ENCODE peak calls at places on chromosomes 6 and 20, in six cellular contexts. One of them, this sample, is unnamed.

GRCh38 chr20:9359561-9360308 is 154.7 kb upstream of the LAMP5 start:
- DNase-seq in SHP77 treated with DMSO at 0.1 percent for 48 hours: peak; percentile 8
- DNase-seq in amygdala: no peak
- DNase-seq in EL: peak; percentile 66
- DNase-seq in mesendoderm: peak; percentile 59
- DNase-seq in GM19239: no peak
- DNase-seq in this sample: no peak

GRCh38 chr6:134984821-134985220 is 34.9 kb upstream of the ALDH8A1 start:
- DNase-seq in SHP77 treated with DMSO at 0.1 percent for 48 hours: no peak
- DNase-seq in mesendoderm: no peak
- DNase-seq in GM19239: no peak
- DNase-seq in EL: peak; percentile 12
- DNase-seq in amygdala: no peak
- DNase-seq in this sample: no peak

GRCh38 chr6:140388815-140389214 is 1014.4 kb upstream of the CITED2 start:
- DNase-seq in amygdala: no peak
- DNase-seq in GM19239: no peak
- DNase-seq in EL: no peak
- DNase-seq in SHP77 treated with DMSO at 0.1 percent for 48 hours: no peak
- DNase-seq in mesendoderm: no peak
- DNase-seq in this sample: no peak

GRCh38 chr6:21022343-21023107 is 488.3 kb downstream of the CDKAL1 start:
- DNase-seq in mesendoderm: peak; percentile 93
- DNase-seq in SHP77 treated with DMSO at 0.1 percent for 48 hours: peak; percentile 93
- DNase-seq in GM19239: peak; percentile 17
- DNase-seq in EL: no peak
- DNase-seq in amygdala: no peak
- DNase-seq in this sample: no peak

GRCh38 chr20:53083411-53083810 is 111.3 kb downstream of the TSHZ2 start:
- DNase-seq in mesendoderm: no peak
- DNase-seq in SHP77 treated with DMSO at 0.1 percent for 48 hours: no peak
- DNase-seq in EL: no peak
- DNase-seq in GM19239: no peak
- DNase-seq in amygdala: no peak
- DNase-seq in this sample: no peak

GRCh38 chr20:47281376-47281775 is 75.1 kb downstream of the ZMYND8 start:
- DNase-seq in mesendoderm: no peak
- DNase-seq in EL: no peak
- DNase-seq in GM19239: no peak
- DNase-seq in amygdala: no peak
- DNase-seq in SHP77 treated with DMSO at 0.1 percent for 48 hours: no peak
- DNase-seq in this sample: no peak

GRCh38 chr6:108263371-108263770 is 2.5 kb upstream of the SNX3 start:
- DNase-seq in EL: no peak
- DNase-seq in SHP77 treated with DMSO at 0.1 percent for 48 hours: no peak
- DNase-seq in amygdala: no peak
- DNase-seq in mesendoderm: no peak
- DNase-seq in GM19239: no peak
- DNase-seq in this sample: no peak

GRCh38 chr6:132063738-132064137 is 112.6 kb upstream of the CCN2 start:
- DNase-seq in EL: peak; percentile 71
- DNase-seq in mesendoderm: peak; percentile 20
- DNase-seq in SHP77 treated with DMSO at 0.1 percent for 48 hours: no peak
- DNase-seq in GM19239: no peak
- DNase-seq in amygdala: no peak
- DNase-seq in this sample: no peak

GRCh38 chr6:169247419-169247818 is 6.2 kb downstream of the THBS2 start:
- DNase-seq in GM19239: no peak
- DNase-seq in EL: no peak
- DNase-seq in SHP77 treated with DMSO at 0.1 percent for 48 hours: no peak
- DNase-seq in amygdala: no peak
- DNase-seq in mesendoderm: no peak
- DNase-seq in this sample: no peak

GRCh38 chr20:22418738-22419137 is 165.6 kb downstream of the FOXA2 start:
- DNase-seq in GM19239: no peak
- DNase-seq in SHP77 treated with DMSO at 0.1 percent for 48 hours: no peak
- DNase-seq in amygdala: no peak
- DNase-seq in EL: no peak
- DNase-seq in mesendoderm: no peak
- DNase-seq in this sample: no peak

GRCh38 chr20:43752561-43753301 is 25.9 kb upstream of the GTSF1L start:
- DNase-seq in GM19239: peak; percentile 51
- DNase-seq in EL: peak; percentile 96
- DNase-seq in SHP77 treated with DMSO at 0.1 percent for 48 hours: no peak
- DNase-seq in mesendoderm: no peak
- DNase-seq in amygdala: no peak
- DNase-seq in this sample: no peak

GRCh38 chr6:69819138-69819537 is 22.3 kb upstream of the LMBRD1 start:
- DNase-seq in EL: no peak
- DNase-seq in mesendoderm: no peak
- DNase-seq in amygdala: no peak
- DNase-seq in GM19239: no peak
- DNase-seq in SHP77 treated with DMSO at 0.1 percent for 48 hours: no peak
- DNase-seq in this sample: no peak

GRCh38 chr20:39289316-39289715 is 327.2 kb downstream of the DHX35 start:
- DNase-seq in mesendoderm: peak; percentile 69
- DNase-seq in EL: no peak
- DNase-seq in SHP77 treated with DMSO at 0.1 percent for 48 hours: no peak
- DNase-seq in amygdala: no peak
- DNase-seq in GM19239: peak; percentile 16
- DNase-seq in this sample: no peak

GRCh38 chr6:150072201-150072600 is 3.3 kb upstream of the ULBP3 start:
- DNase-seq in amygdala: no peak
- DNase-seq in GM19239: no peak
- DNase-seq in mesendoderm: peak; percentile 81
- DNase-seq in EL: peak; percentile 63
- DNase-seq in SHP77 treated with DMSO at 0.1 percent for 48 hours: peak; percentile 13
- DNase-seq in this sample: no peak

GRCh38 chr6:146914563-146915483 is 289.4 kb upstream of the STXBP5 start:
- DNase-seq in EL: peak; percentile 95
- DNase-seq in amygdala: no peak
- DNase-seq in SHP77 treated with DMSO at 0.1 percent for 48 hours: peak; percentile 24
- DNase-seq in mesendoderm: peak; percentile 67
- DNase-seq in GM19239: no peak
- DNase-seq in this sample: no peak

GRCh38 chr6:136090929-136091328 is 159.2 kb downstream of the MTFR2 start:
- DNase-seq in GM19239: no peak
- DNase-seq in EL: peak; percentile 57
- DNase-seq in amygdala: no peak
- DNase-seq in SHP77 treated with DMSO at 0.1 percent for 48 hours: no peak
- DNase-seq in mesendoderm: no peak
- DNase-seq in this sample: no peak

GRCh38 chr20:20261159-20261558 is 106.7 kb upstream of the INSM1 start:
- DNase-seq in EL: no peak
- DNase-seq in mesendoderm: no peak
- DNase-seq in GM19239: no peak
- DNase-seq in SHP77 treated with DMSO at 0.1 percent for 48 hours: no peak
- DNase-seq in amygdala: no peak
- DNase-seq in this sample: no peak

GRCh38 chr20:38209054-38209675 is 44.1 kb upstream of the TGM2 start:
- DNase-seq in EL: no peak
- DNase-seq in amygdala: no peak
- DNase-seq in SHP77 treated with DMSO at 0.1 percent for 48 hours: no peak
- DNase-seq in GM19239: no peak
- DNase-seq in mesendoderm: no peak
- DNase-seq in this sample: no peak

GRCh38 chr6:119351005-119351394 is 1.4 kb upstream of the MAN1A1 start:
- DNase-seq in mesendoderm: no peak
- DNase-seq in SHP77 treated with DMSO at 0.1 percent for 48 hours: peak; percentile 38
- DNase-seq in amygdala: no peak
- DNase-seq in GM19239: no peak
- DNase-seq in EL: peak; percentile 27
- DNase-seq in this sample: no peak

GRCh38 chr6:43496370-43497128 is 13.6 kb downstream of the LRRC73 start:
- DNase-seq in GM19239: no peak
- DNase-seq in EL: peak; percentile 87
- DNase-seq in mesendoderm: peak; percentile 91
- DNase-seq in amygdala: no peak
- DNase-seq in SHP77 treated with DMSO at 0.1 percent for 48 hours: no peak
- DNase-seq in this sample: no peak

GRCh38 chr6:4936681-4937041 is 67.2 kb downstream of the RPP40 start:
- DNase-seq in SHP77 treated with DMSO at 0.1 percent for 48 hours: no peak
- DNase-seq in GM19239: peak; percentile 30
- DNase-seq in mesendoderm: peak; percentile 53
- DNase-seq in EL: peak; percentile 46
- DNase-seq in amygdala: no peak
- DNase-seq in this sample: no peak

GRCh38 chr6:69894578-69895347 is 28.4 kb downstream of the COL19A1 start:
- DNase-seq in EL: peak; percentile 16
- DNase-seq in GM19239: no peak
- DNase-seq in SHP77 treated with DMSO at 0.1 percent for 48 hours: no peak
- DNase-seq in amygdala: no peak
- DNase-seq in mesendoderm: peak; percentile 57
- DNase-seq in this sample: no peak

GRCh38 chr6:126540161-126540560 is 200.2 kb downstream of the CENPW start:
- DNase-seq in mesendoderm: no peak
- DNase-seq in EL: no peak
- DNase-seq in SHP77 treated with DMSO at 0.1 percent for 48 hours: no peak
- DNase-seq in GM19239: no peak
- DNase-seq in amygdala: no peak
- DNase-seq in this sample: no peak

GRCh38 chr6:39770476-39770875 is 21.7 kb upstream of the DAAM2 start:
- DNase-seq in amygdala: no peak
- DNase-seq in EL: no peak
- DNase-seq in GM19239: no peak
- DNase-seq in SHP77 treated with DMSO at 0.1 percent for 48 hours: no peak
- DNase-seq in mesendoderm: no peak
- DNase-seq in this sample: no peak

GRCh38 chr6:139485742-139486475 is 111.5 kb upstream of the CITED2 start:
- DNase-seq in GM19239: no peak
- DNase-seq in amygdala: no peak
- DNase-seq in EL: no peak
- DNase-seq in SHP77 treated with DMSO at 0.1 percent for 48 hours: no peak
- DNase-seq in mesendoderm: no peak
- DNase-seq in this sample: no peak

GRCh38 chr6:134686071-134686470 is 263.8 kb downstream of the ALDH8A1 start:
- DNase-seq in amygdala: no peak
- DNase-seq in SHP77 treated with DMSO at 0.1 percent for 48 hours: no peak
- DNase-seq in GM19239: no peak
- DNase-seq in mesendoderm: no peak
- DNase-seq in EL: peak; percentile 57
- DNase-seq in this sample: no peak

GRCh38 chr6:56499121-56499520 is 143.6 kb downstream of the DST start:
- DNase-seq in mesendoderm: no peak
- DNase-seq in GM19239: no peak
- DNase-seq in amygdala: no peak
- DNase-seq in EL: no peak
- DNase-seq in SHP77 treated with DMSO at 0.1 percent for 48 hours: no peak
- DNase-seq in this sample: no peak

GRCh38 chr6:116173928-116174327 is 48.0 kb upstream of the COL10A1 start:
- DNase-seq in amygdala: no peak
- DNase-seq in EL: no peak
- DNase-seq in GM19239: no peak
- DNase-seq in mesendoderm: no peak
- DNase-seq in SHP77 treated with DMSO at 0.1 percent for 48 hours: no peak
- DNase-seq in this sample: no peak

GRCh38 chr20:1015181-1015580 is 13.1 kb upstream of the RSPO4 start:
- DNase-seq in amygdala: no peak
- DNase-seq in GM19239: no peak
- DNase-seq in SHP77 treated with DMSO at 0.1 percent for 48 hours: no peak
- DNase-seq in mesendoderm: no peak
- DNase-seq in EL: no peak
- DNase-seq in this sample: no peak

GRCh38 chr6:3235486-3235885 is 8.0 kb upstream of the TUBB2B start:
- DNase-seq in GM19239: no peak
- DNase-seq in mesendoderm: no peak
- DNase-seq in amygdala: no peak
- DNase-seq in EL: no peak
- DNase-seq in SHP77 treated with DMSO at 0.1 percent for 48 hours: no peak
- DNase-seq in this sample: no peak

GRCh38 chr6:89302936-89303335 is 12.2 kb downstream of the GABRR2 start:
- DNase-seq in mesendoderm: no peak
- DNase-seq in EL: no peak
- DNase-seq in SHP77 treated with DMSO at 0.1 percent for 48 hours: no peak
- DNase-seq in amygdala: no peak
- DNase-seq in GM19239: no peak
- DNase-seq in this sample: peak; percentile 56

GRCh38 chr6:81754906-81755305 is 2.4 kb upstream of the TENT5A start:
- DNase-seq in GM19239: no peak
- DNase-seq in SHP77 treated with DMSO at 0.1 percent for 48 hours: no peak
- DNase-seq in EL: no peak
- DNase-seq in mesendoderm: no peak
- DNase-seq in amygdala: no peak
- DNase-seq in this sample: no peak

GRCh38 chr20:37202267-37202943 is 23.1 kb upstream of the MROH8 start:
- DNase-seq in SHP77 treated with DMSO at 0.1 percent for 48 hours: no peak
- DNase-seq in mesendoderm: peak; percentile 89
- DNase-seq in EL: peak; percentile 96
- DNase-seq in amygdala: no peak
- DNase-seq in GM19239: no peak
- DNase-seq in this sample: no peak

This sample was measured in osteocyte.